ENCODE peak calls at places on chromosomes 13 and 19, in five cellular contexts. T is CD8-positive, alpha-beta T cell; N is GM23338; K is heart left ventricle; H is HFF-Myc. Q is an unnamed sample.
A peak's percentile ranks its signal among the peaks of the same experiment; 100 is the strongest.

GRCh38 chr19:38190061-38190460 is 34.0 kb downstream of the DPF1 start:
- DNase-seq in T (no peak), N (no peak), K (no peak), H (no peak), Q (no peak)

GRCh38 chr19:40989453-40989852 is 1.6 kb upstream of the CYP2B6 start:
- DNase-seq in T (no peak), N (no peak), K (no peak), H (no peak), Q (no peak)

GRCh38 chr19:1248454-1249297 is at the start of gene MIDN:
- DNase-seq in T (peak; percentile 86), N (peak; percentile 90), K (peak; percentile 89), H (no peak), Q (no peak)

GRCh38 chr19:54792814-54793213 is 10.6 kb upstream of the KIR2DL4 start:
- DNase-seq in T (no peak), N (no peak), K (no peak), H (no peak), Q (no peak)

GRCh38 chr19:7968796-7969559 is 25.5 kb upstream of the TIMM44 start:
- DNase-seq in T (no peak), N (no peak), K (no peak), H (no peak), Q (no peak)

GRCh38 chr19:48695743-48696352 is at the start of gene FUT2:
- DNase-seq in T (no peak), N (peak; percentile 86), K (no peak), H (no peak), Q (no peak)

GRCh38 chr13:73142091-73142490 is 83.3 kb downstream of the KLF5 start:
- DNase-seq in T (no peak), N (no peak), K (no peak), H (no peak), Q (no peak)

GRCh38 chr13:102440259-102440936 is 38.5 kb upstream of the FGF14 start:
- DNase-seq in T (no peak), N (no peak), K (no peak), H (no peak), Q (no peak)

GRCh38 chr13:96871470-96871869 is 122.8 kb downstream of the OXGR1 start:
- DNase-seq in T (no peak), N (no peak), K (no peak), H (no peak), Q (no peak)

GRCh38 chr19:955803-956746 is 28.1 kb upstream of the WDR18 start:
- DNase-seq in T (no peak), N (no peak), K (no peak), H (no peak), Q (no peak)

GRCh38 chr19:39842693-39843435 is 3.3 kb downstream of the FBL start:
- DNase-seq in T (no peak), N (no peak), K (no peak), H (no peak), Q (no peak)

GRCh38 chr13:50129923-50130685 is 114.9 kb downstream of the KCNRG start:
- DNase-seq in T (peak; percentile 25), N (peak; percentile 73), K (peak; percentile 52), H (no peak), Q (no peak)

GRCh38 chr19:51096473-51097165 is 11.6 kb downstream of the CTU1 start:
- DNase-seq in T (no peak), N (peak; percentile 57), K (no peak), H (no peak), Q (no peak)

GRCh38 chr13:107202371-107203023 is 634.6 kb upstream of the ARGLU1 start:
- DNase-seq in T (no peak), N (no peak), K (peak; percentile 68), H (no peak), Q (no peak)

GRCh38 chr19:57227461-57227860 is 3.4 kb upstream of the AURKC start:
- DNase-seq in T (no peak), N (no peak), K (no peak), H (no peak), Q (no peak)

GRCh38 chr13:20709369-20709768 is 5.9 kb downstream of the IL17D start:
- DNase-seq in T (no peak), N (no peak), K (no peak), H (no peak), Q (no peak)

GRCh38 chr13:30577381-30577780 is 40.3 kb upstream of the USPL1 start:
- DNase-seq in T (peak; percentile 62), N (no peak), K (no peak), H (peak; percentile 48), Q (peak; percentile 81)

GRCh38 chr19:6705931-6706632 is 14.4 kb downstream of the C3 start:
- DNase-seq in T (no peak), N (no peak), K (no peak), H (no peak), Q (no peak)

GRCh38 chr13:110869805-110870706 is 44.8 kb downstream of the ANKRD10 start:
- DNase-seq in T (no peak), N (peak; percentile 82), K (peak; percentile 89), H (peak; percentile 99), Q (peak; percentile 99)

GRCh38 chr13:27868639-27869435 is 51.0 kb upstream of the PDX1 start:
- DNase-seq in T (no peak), N (peak; percentile 56), K (no peak), H (no peak), Q (no peak)

GRCh38 chr13:38394777-38395504 is 45.3 kb downstream of the UFM1 start:
- DNase-seq in T (no peak), N (no peak), K (no peak), H (no peak), Q (peak; percentile 13)

GRCh38 chr19:40396886-40397567 is 7.0 kb upstream of the HIPK4 start:
- DNase-seq in T (no peak), N (no peak), K (no peak), H (no peak), Q (no peak)

GRCh38 chr19:34588249-34588648 is 88.7 kb downstream of the SCGB2B2 start:
- DNase-seq in T (no peak), N (no peak), K (no peak), H (no peak), Q (no peak)

GRCh38 chr19:29686285-29686805 is 21.1 kb downstream of the PLEKHF1 start:
- DNase-seq in T (no peak), N (no peak), K (no peak), H (no peak), Q (no peak)

GRCh38 chr19:29690842-29691241 is 24.2 kb downstream of the C19orf12 start:
- DNase-seq in T (peak; percentile 46), N (peak; percentile 83), K (no peak), H (no peak), Q (no peak)

GRCh38 chr19:29685326-29685725 is 20.1 kb downstream of the PLEKHF1 start:
- DNase-seq in T (no peak), N (no peak), K (no peak), H (no peak), Q (no peak)

GRCh38 chr19:29687897-29688728 is 22.9 kb downstream of the PLEKHF1 start:
- DNase-seq in T (no peak), N (no peak), K (no peak), H (no peak), Q (peak; percentile 66)

DNA sequence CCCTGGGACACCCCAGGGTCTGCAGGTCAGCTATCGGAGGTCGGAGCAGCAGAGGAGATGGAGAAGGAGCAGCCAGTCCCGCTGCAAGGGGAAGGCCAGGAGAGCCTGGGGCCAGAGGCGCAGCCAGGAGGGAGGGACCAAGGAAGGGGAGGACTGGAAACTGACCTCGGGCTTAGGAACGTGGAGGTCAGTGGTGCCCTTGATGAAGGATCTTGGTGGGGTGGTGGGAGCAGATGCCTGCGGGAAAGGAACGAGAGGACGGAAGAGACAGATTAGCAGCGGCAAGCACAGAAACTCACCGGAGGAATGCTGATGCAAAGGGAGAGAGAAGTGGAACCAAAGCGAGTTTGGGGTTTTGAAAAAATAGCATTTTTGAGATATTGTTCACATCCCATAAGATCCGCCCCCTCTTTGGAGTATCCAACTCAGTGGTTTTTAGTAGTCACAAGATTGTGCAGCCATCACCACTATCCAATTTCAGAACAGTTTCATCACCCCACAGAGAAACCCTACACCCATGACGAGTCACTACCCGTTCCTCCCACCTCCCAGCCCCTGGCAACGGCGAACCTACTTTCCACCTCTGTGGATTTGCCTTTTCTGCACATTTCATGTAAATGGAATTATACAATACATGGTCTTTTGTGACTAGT is 22.1 kb downstream of the PLEKHF1 start:
- DNase-seq in T (no peak), N (no peak), K (no peak), H (peak; percentile 74), Q (peak; percentile 97)
- H3K4me3 ChIP-seq in T (no peak overlapping the region), N (no peak overlapping the region), K (no peak overlapping the region), H (peak overlapping the region; percentile 18), Q (peak overlapping the region; percentile 46)

DNA sequence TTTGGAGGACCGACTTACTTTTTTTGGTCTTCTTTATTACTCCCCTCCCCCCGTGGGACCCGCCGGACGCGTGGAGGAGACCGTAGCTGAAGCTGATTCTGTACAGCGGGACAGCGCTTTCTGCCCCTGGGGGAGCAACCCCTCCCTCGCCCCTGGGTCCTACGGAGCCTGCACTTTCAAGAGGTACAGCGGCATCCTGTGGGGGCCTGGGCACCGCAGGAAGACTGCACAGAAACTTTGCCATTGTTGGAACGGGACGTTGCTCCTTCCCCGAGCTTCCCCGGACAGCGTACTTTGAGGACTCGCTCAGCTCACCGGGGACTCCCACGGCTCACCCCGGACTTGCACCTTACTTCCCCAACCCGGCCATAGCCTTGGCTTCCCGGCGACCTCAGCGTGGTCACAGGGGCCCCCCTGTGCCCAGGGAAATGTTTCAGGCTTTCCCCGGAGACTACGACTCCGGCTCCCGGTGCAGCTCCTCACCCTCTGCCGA is 409 bp downstream of the FOSB start:
- DNase-seq in T (peak; percentile 67), N (no peak), K (peak; percentile 30), H (no peak), Q (no peak)
- TF ChIP-seq CTCF in T (no peak), N (peak; percentile 1), K (peak; percentile 18), H (no peak), Q (no peak)

DNA sequence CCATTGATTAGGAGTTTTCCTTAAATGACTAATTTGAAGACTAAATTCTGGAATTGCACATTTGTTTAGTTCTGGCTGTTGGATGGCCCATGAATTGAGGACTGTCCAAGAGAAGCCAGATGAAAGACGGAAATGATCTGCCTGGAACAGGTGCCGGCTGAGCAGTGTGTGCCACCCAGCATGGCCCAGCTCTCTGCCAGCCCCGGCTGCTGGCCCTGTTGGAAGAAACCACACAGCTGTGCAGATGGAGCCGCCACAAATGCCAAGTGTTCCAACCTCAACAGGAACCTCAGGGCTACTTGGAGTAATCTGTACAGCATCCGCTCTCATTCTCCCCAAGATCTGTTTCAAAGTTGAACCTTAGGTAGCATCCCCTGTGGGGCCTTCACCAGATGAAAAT is 67.0 kb upstream of the STARD13 start:
- DNase-seq in T (no peak), N (no peak), K (no peak), H (no peak), Q (no peak)
- H3K4me3 ChIP-seq in T (no peak overlapping the region), N (no peak overlapping the region), K (no peak overlapping the region), H (no peak overlapping the region), Q (no peak overlapping the region)

DNA sequence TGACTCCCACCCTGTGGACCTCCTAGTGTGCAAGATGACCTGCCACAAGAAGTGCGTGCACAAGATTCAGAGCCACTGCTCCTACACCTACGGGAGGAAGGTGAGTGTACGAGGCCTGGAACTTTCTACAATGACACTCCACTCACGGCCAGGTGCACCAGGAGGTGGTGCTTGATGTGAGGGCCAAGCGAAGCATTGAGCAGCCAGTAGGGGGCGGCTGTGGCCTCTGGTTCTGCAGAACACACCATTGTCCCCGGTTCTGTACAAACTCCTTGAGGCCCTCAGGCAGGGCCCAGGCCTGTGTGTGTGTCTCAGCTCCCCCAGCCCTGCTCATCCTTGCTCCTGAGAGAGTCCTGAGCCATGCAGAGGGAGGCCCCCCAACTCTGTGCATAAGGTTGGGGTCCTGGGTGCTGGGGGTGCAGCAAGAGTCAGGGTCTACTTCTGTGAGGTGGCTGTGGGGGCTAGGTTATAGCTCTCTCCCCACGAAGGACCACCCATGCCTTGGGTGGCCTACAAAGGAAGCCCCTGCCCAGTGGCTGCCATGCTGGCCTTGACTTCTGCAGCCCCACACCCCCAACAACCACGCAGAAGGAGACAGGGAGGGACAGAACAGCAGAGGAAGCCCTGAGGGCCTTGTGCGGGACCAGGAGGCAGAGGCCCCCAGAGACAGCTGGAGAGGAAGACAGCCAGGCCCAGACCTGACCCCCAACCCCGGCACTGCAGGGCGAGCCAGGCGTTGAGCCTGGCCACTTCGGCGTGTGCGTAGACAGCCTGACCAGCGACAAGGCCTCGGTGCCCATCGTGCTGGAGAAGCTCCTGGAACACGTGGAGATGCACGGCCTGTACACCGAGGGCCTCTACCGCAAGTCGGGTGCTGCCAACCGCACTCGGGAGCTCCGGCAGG is 9.7 kb upstream of the USE1 start:
- DNase-seq in T (peak; percentile 62), N (peak; percentile 90), K (peak; percentile 49), H (no peak), Q (no peak)
- TF ChIP-seq CTCF in T (peak; percentile 35), N (peak; percentile 94), K (peak; percentile 65), H (peak; percentile 74), Q (peak; percentile 70)